ENCODE peak calls at places on chromosomes 2 and 18, in five cellular contexts. F, A, C, L and O are unnamed samples.
A peak's percentile ranks its signal among the peaks of the same experiment; 100 is the strongest.

GRCh38 chr2:129781749-129782617 is 197.5 kb upstream of the RAB6C start:
- DNase-seq in L (peak; percentile 22), C (no peak), A (no peak), F (no peak), O (peak; percentile 43)

GRCh38 chr18:37426536-37427080 is 139.0 kb downstream of the CELF4 start:
- DNase-seq in L (no peak), A (no peak), C (no peak), F (no peak), O (no peak)

GRCh38 chr2:124281556-124281955 is 256.5 kb downstream of the CNTNAP5 start:
- DNase-seq in C (no peak), A (no peak), L (no peak), F (no peak), O (no peak)

GRCh38 chr18:7479756-7480155 is 87.4 kb upstream of the PTPRM start:
- DNase-seq in C (no peak), A (no peak), F (no peak), L (no peak), O (no peak)

GRCh38 chr2:150097891-150098595 is 389.4 kb downstream of the RND3 start:
- DNase-seq in C (no peak), F (peak; percentile 59), L (no peak), A (no peak), O (no peak)

GRCh38 chr2:226985227-226985946 is 149.5 kb downstream of the RHBDD1 start:
- DNase-seq in C (peak; percentile 72), A (peak; percentile 43), L (peak; percentile 53), F (peak; percentile 83), O (no peak)

GRCh38 chr2:120504936-120505705 is 159.2 kb downstream of the INHBB start:
- DNase-seq in L (no peak), F (no peak), C (no peak), A (no peak), O (no peak)

GRCh38 chr2:61988462-61989366 is 83.2 kb downstream of the COMMD1 start:
- DNase-seq in C (no peak), L (no peak), F (peak; percentile 21), A (no peak), O (no peak)

GRCh38 chr2:159461076-159461475 is 155.3 kb downstream of the BAZ2B start:
- DNase-seq in A (no peak), C (no peak), L (no peak), F (no peak), O (no peak)

GRCh38 chr2:85737961-85738360 is 15.8 kb upstream of the ATOH8 start:
- DNase-seq in F (no peak), A (no peak), L (peak; percentile 65), C (no peak), O (no peak)

GRCh38 chr2:79887747-79888374 is 375.0 kb downstream of the CTNNA2 start:
- DNase-seq in L (peak; percentile 54), A (peak; percentile 9), C (peak; percentile 61), F (peak; percentile 71), O (no peak)

GRCh38 chr2:236193026-236193425 is 24.8 kb upstream of the GBX2 start:
- DNase-seq in L (no peak), C (no peak), A (no peak), F (no peak), O (no peak)

GRCh38 chr2:33210626-33211025 is 263.9 kb downstream of the LTBP1 start:
- DNase-seq in A (no peak), F (peak; percentile 99), L (no peak), C (no peak), O (no peak)

GRCh38 chr2:173588931-173589369 is 234.3 kb downstream of the CDCA7 start:
- DNase-seq in L (no peak), C (no peak), F (peak; percentile 11), A (no peak), O (no peak)

GRCh38 chr2:124241-124880 is 78.1 kb upstream of the FAM110C start:
- DNase-seq in C (no peak), F (no peak), L (no peak), A (no peak), O (no peak)

GRCh38 chr2:12738112-12738485 is 21.4 kb downstream of the TRIB2 start:
- DNase-seq in C (no peak), A (no peak), F (peak; percentile 59), L (no peak), O (no peak)

DNA sequence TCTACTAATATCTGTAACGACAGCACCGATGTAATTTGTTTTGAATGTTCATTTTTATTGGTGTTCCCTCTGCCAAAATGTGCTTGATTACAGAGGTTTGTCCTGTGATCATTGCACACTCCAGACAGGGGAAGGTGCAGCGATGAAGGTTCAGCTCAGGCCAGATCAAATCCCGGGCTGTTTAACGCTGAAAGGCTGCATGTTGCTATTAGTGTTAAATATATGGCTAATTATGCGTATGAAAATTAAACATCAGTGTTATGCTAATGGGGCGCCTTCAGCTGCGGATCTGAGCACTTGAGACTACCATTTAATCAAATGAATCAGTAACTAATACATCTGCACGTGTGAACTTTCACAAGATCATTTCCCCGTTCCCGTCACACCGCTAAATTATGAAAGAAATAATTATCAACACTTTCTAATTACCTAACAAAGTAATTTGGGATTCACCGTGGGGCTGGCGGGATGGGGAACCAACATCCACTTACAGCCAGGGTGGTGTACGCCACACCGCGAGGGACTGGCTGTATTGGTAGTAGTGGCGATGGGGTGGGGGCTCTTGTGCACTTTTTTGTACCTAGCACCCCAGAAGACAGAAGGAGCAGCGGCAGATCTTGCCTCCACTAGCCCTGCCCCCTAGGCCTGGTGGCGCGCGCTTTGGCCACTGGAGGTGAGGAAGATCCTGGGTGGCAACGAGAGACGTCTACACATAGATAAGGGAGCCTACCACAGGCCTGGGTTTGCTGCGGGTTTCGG is 1.4 kb upstream of the DLX1 start:
- DNase-seq in C (no peak), A (no peak), L (peak; percentile 30), F (no peak), O (peak; percentile 72)
- H2AFZ ChIP-seq in C (no peak overlapping the region), A (no peak overlapping the region), L (peak overlapping the region; percentile 89), F (peak overlapping the region; percentile 89), O (no peak overlapping the region)

GRCh38 chr2:3535467-3535793 is 16.1 kb upstream of the ADI1 start:
- DNase-seq in A (no peak), L (no peak), F (no peak), C (no peak), O (no peak)

GRCh38 chr2:3534251-3534814 is 15.0 kb upstream of the ADI1 start:
- DNase-seq in F (no peak), A (no peak), L (no peak), C (no peak), O (no peak)

GRCh38 chr2:3533836-3534235 is 14.5 kb upstream of the ADI1 start:
- DNase-seq in F (no peak), A (no peak), L (no peak), C (no peak), O (no peak)

GRCh38 chr2:3536682-3537632 is 17.6 kb upstream of the ADI1 start:
- DNase-seq in C (peak; percentile 82), F (peak; percentile 56), A (no peak), L (peak; percentile 77), O (peak; percentile 56)

GRCh38 chr2:3535794-3536681 is 16.7 kb upstream of the ADI1 start:
- DNase-seq in L (peak; percentile 37), A (no peak), C (peak; percentile 88), F (peak; percentile 94), O (no peak)
- TF ChIP-seq RFX5 in L (no peak), A (no peak), C (no peak), F (no peak), O (no peak)

GRCh38 chr2:26978061-26978596 is 7.7 kb downstream of the MAPRE3 start:
- DNase-seq in L (peak; percentile 65), A (no peak), C (no peak), F (no peak), O (no peak)
- H2AFZ ChIP-seq in L (no peak overlapping the region), A (no peak overlapping the region), C (no peak overlapping the region), F (no peak overlapping the region), O (no peak overlapping the region)

GRCh38 chr2:223643310-223643709 is 41.1 kb upstream of the SCG2 start:
- DNase-seq in L (no peak), A (no peak), F (peak; percentile 24), C (no peak), O (no peak)

GRCh38 chr2:223641062-223641461 is 38.9 kb upstream of the SCG2 start:
- DNase-seq in A (no peak), L (peak; percentile 14), C (no peak), F (peak; percentile 18), O (no peak)

GRCh38 chr2:223647258-223647952 is 45.2 kb upstream of the SCG2 start:
- DNase-seq in C (no peak), A (no peak), F (peak; percentile 24), L (no peak), O (no peak)

GRCh38 chr2:223644116-223644515 is 42.0 kb upstream of the SCG2 start:
- DNase-seq in C (no peak), L (no peak), F (no peak), A (no peak), O (no peak)

DNA sequence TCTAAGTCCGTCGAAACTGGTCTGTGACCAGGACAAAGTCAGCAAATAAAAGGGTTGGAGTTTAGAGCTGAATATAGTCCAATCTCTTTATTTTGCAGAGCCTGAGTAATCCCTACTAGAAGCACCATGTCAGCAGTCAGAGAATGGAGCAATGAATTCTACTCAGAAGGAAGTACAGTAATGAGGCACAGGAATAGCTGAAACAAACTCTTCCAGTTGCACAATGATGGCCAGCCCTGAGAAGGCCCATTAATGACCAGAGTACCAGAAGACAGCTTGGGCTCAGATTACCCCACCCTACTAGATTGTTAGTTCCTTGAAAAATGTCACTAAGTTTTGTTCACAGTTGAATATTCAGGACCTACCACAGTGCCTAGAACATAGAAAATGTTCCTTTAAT is 40.3 kb upstream of the SCG2 start:
- DNase-seq in F (peak; percentile 23), C (no peak), L (no peak), A (no peak), O (no peak)
- TF ChIP-seq RFX5 in F (no peak), C (no peak), L (no peak), A (no peak), O (no peak)

GRCh38 chr2:238439093-238439849 is 12.5 kb downstream of the ASB1 start:
- DNase-seq in F (peak; percentile 98), C (no peak), A (no peak), L (no peak), O (no peak)
- H2AFZ ChIP-seq in F (peak overlapping the region; percentile 38), C (no peak overlapping the region), A (no peak overlapping the region), L (no peak overlapping the region), O (no peak overlapping the region)

DNA sequence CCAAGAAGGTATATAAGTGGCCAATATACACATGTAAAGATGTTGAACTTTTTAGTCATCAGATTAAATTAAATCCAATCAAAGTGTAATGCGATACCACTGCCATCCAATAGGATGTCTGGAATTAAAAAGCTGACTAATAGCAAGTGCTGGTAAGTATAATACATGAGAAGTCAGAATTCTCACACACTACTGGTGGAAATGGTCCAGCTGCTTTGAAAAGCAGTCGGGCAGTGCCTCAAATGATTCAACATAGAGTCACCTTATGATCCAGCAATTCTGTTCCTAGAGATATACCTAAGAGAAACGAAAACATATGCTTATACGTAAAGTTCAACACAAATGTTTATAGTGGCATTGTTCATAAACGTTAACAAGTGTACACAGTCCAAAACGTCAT is 124.1 kb upstream of the MYT1L start:
- DNase-seq in A (no peak), L (no peak), C (no peak), F (peak; percentile 46), O (no peak)
- TF ChIP-seq RFX5 in A (no peak), L (no peak), C (no peak), F (no peak), O (no peak)